ENCODE peak calls at places on chromosomes 5 and 9, in nine cellular contexts. One of them, this sample, is unnamed. For H3K4me1, the result is how much of the 10 kb centered on the place peaks cover.

GRCh38 chr5:9898319-9898718 is 268.2 kb upstream of the TAS2R1 start:
- DNase-seq in uterus: no peak
- DNase-seq in testis: peak
- DNase-seq in heart left ventricle: no peak
- DNase-seq in SJSA1: no peak
- DNase-seq in pancreas: no peak
- DNase-seq in aorta: no peak
- DNase-seq in CD8-positive, alpha-beta memory T cell: no peak
- DNase-seq in heart right ventricle: no peak
- DNase-seq in this sample: no peak

GRCh38 chr5:180128671-180129261 is 57.2 kb upstream of the RNF130 start:
- DNase-seq in CD8-positive, alpha-beta memory T cell: no peak
- DNase-seq in heart right ventricle: no peak
- DNase-seq in testis: peak
- DNase-seq in pancreas: peak
- DNase-seq in aorta: no peak
- DNase-seq in SJSA1: no peak
- DNase-seq in heart left ventricle: no peak
- DNase-seq in uterus: no peak
- DNase-seq in this sample: no peak

GRCh38 chr9:129609486-129610192 is 11.3 kb downstream of the C9orf50 start:
- DNase-seq in uterus: peak
- DNase-seq in testis: peak
- DNase-seq in heart left ventricle: peak
- DNase-seq in aorta: no peak
- DNase-seq in pancreas: no peak
- DNase-seq in CD8-positive, alpha-beta memory T cell: peak
- DNase-seq in SJSA1: no peak
- DNase-seq in heart right ventricle: peak
- DNase-seq in this sample: peak

GRCh38 chr5:108119123-108119522 is 262.8 kb downstream of the FBXL17 start:
- DNase-seq in heart left ventricle: no peak
- DNase-seq in uterus: no peak
- DNase-seq in CD8-positive, alpha-beta memory T cell: no peak
- DNase-seq in aorta: no peak
- DNase-seq in pancreas: no peak
- DNase-seq in testis: no peak
- DNase-seq in heart right ventricle: no peak
- DNase-seq in SJSA1: no peak
- DNase-seq in this sample: no peak

GRCh38 chr5:17180957-17181723 is 36.3 kb upstream of the BASP1 start:
- DNase-seq in testis: no peak
- DNase-seq in aorta: no peak
- DNase-seq in CD8-positive, alpha-beta memory T cell: no peak
- DNase-seq in pancreas: no peak
- DNase-seq in heart left ventricle: no peak
- DNase-seq in heart right ventricle: no peak
- DNase-seq in uterus: no peak
- DNase-seq in SJSA1: peak
- DNase-seq in this sample: no peak

GRCh38 chr9:6186691-6187090 is 28.9 kb upstream of the IL33 start:
- DNase-seq in aorta: no peak
- DNase-seq in SJSA1: no peak
- DNase-seq in heart left ventricle: no peak
- DNase-seq in pancreas: no peak
- DNase-seq in CD8-positive, alpha-beta memory T cell: no peak
- DNase-seq in uterus: no peak
- DNase-seq in testis: no peak
- DNase-seq in heart right ventricle: no peak
- DNase-seq in this sample: no peak

GRCh38 chr5:5494489-5495402 is 72.3 kb downstream of the ICE1 start:
- DNase-seq in SJSA1: no peak
- DNase-seq in pancreas: peak
- DNase-seq in CD8-positive, alpha-beta memory T cell: peak
- DNase-seq in aorta: peak
- DNase-seq in uterus: peak
- DNase-seq in heart right ventricle: peak
- DNase-seq in heart left ventricle: peak
- DNase-seq in testis: peak
- DNase-seq in this sample: peak

GRCh38 chr9:108567571-108567970 is 288.2 kb downstream of the ACTL7B start:
- DNase-seq in heart right ventricle: no peak
- DNase-seq in heart left ventricle: no peak
- DNase-seq in aorta: no peak
- DNase-seq in testis: no peak
- DNase-seq in pancreas: no peak
- DNase-seq in CD8-positive, alpha-beta memory T cell: no peak
- DNase-seq in SJSA1: no peak
- DNase-seq in uterus: no peak
- DNase-seq in this sample: no peak

GRCh38 chr9:108439967-108440366 is 415.8 kb downstream of the ACTL7B start:
- DNase-seq in CD8-positive, alpha-beta memory T cell: no peak
- DNase-seq in heart right ventricle: no peak
- DNase-seq in pancreas: no peak
- DNase-seq in testis: no peak
- DNase-seq in aorta: no peak
- DNase-seq in heart left ventricle: no peak
- DNase-seq in SJSA1: no peak
- DNase-seq in uterus: no peak
- DNase-seq in this sample: no peak

GRCh38 chr9:128260340-128260739 is 15.5 kb downstream of the GOLGA2 start:
- DNase-seq in aorta: peak
- DNase-seq in pancreas: no peak
- DNase-seq in CD8-positive, alpha-beta memory T cell: no peak
- DNase-seq in SJSA1: no peak
- DNase-seq in uterus: no peak
- DNase-seq in heart right ventricle: no peak
- DNase-seq in heart left ventricle: no peak
- DNase-seq in testis: no peak
- DNase-seq in this sample: no peak

GRCh38 chr9:119094086-119094485 is 275.1 kb downstream of the BRINP1 start:
- DNase-seq in heart right ventricle: no peak
- DNase-seq in uterus: no peak
- DNase-seq in CD8-positive, alpha-beta memory T cell: no peak
- DNase-seq in SJSA1: no peak
- DNase-seq in aorta: no peak
- DNase-seq in pancreas: no peak
- DNase-seq in testis: no peak
- DNase-seq in heart left ventricle: no peak
- DNase-seq in this sample: no peak

GRCh38 chr9:36268007-36268427 is 9.8 kb upstream of the GNE start:
- DNase-seq in CD8-positive, alpha-beta memory T cell: no peak
- DNase-seq in testis: no peak
- DNase-seq in SJSA1: peak
- DNase-seq in heart left ventricle: no peak
- DNase-seq in pancreas: no peak
- DNase-seq in uterus: no peak
- DNase-seq in heart right ventricle: no peak
- DNase-seq in aorta: no peak
- DNase-seq in this sample: no peak

GRCh38 chr5:119322948-119323629 is 32.7 kb upstream of the TNFAIP8 start:
- DNase-seq in heart left ventricle: no peak
- DNase-seq in testis: no peak
- DNase-seq in heart right ventricle: no peak
- DNase-seq in aorta: no peak
- DNase-seq in SJSA1: no peak
- DNase-seq in CD8-positive, alpha-beta memory T cell: no peak
- DNase-seq in pancreas: no peak
- DNase-seq in uterus: no peak
- DNase-seq in this sample: no peak

DNA sequence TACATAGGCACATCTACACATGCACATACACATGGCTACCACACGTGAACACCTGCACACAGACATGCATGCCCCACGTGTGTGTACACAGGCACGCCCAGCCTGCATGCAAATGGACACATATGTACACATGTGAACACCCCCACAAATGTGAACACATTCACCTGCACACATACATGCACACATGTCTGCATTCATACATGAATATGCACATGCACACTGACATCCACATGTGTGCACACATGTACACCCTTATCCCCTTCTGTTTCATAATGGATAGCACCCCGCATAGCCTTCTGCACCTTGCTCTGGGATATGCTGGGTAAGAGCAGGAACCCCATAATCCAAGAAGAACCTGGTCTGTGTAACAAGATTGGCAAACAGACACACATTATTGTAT is 66.2 kb downstream of the WNK2 start:
- DNase-seq in heart right ventricle: no peak
- DNase-seq in CD8-positive, alpha-beta memory T cell: no peak
- DNase-seq in aorta: peak
- DNase-seq in testis: no peak
- DNase-seq in pancreas: peak
- DNase-seq in uterus: no peak
- DNase-seq in heart left ventricle: no peak
- DNase-seq in SJSA1: no peak
- DNase-seq in this sample: no peak
- H3K27ac ChIP-seq in heart right ventricle: no peak
- H3K27ac ChIP-seq in CD8-positive, alpha-beta memory T cell: no peak
- H3K27ac ChIP-seq in aorta: no peak
- H3K27ac ChIP-seq in testis: no peak
- H3K27ac ChIP-seq in pancreas: no peak
- H3K27ac ChIP-seq in uterus: no peak
- H3K27ac ChIP-seq in heart left ventricle: no peak
- H3K27ac ChIP-seq in SJSA1: no peak
- H3K27ac ChIP-seq in this sample: no peak

DNA sequence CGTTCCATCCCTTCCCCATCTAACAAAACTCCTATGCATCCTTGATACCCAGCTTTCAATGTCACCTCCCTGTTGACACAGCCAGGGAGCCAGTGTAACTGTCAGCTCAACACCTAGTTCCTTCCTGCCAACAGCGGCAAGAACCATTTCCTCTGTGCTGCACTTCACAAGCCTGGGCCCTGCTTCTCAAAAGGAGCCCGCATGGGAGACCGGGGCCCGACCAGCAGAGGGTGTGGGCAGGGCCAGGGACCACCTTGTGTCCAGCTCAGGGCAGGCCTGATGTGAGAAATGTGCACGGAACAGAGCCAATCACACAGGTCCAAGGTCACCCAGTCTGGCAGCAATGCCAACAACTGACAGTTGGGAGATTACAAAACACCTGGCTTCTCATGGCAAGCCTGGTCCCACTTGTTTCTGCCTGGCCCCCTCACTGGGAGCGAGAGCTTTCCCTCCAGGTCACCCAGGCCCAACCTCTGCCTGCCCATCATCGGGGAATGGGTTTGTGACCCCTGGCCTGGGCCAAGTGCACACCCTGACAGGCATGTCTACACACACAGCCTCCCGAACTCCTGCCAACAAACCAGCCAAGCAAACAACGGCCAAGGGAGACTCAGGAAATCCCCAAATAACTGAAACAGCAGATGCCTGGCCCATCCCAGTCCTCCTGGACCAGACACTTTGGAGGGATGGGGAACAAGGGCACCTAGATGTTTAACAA is 3.1 kb downstream of the RNF44 start:
- DNase-seq in SJSA1: no peak
- DNase-seq in testis: peak
- DNase-seq in CD8-positive, alpha-beta memory T cell: no peak
- DNase-seq in uterus: peak
- DNase-seq in aorta: peak
- DNase-seq in pancreas: no peak
- DNase-seq in heart right ventricle: peak
- DNase-seq in heart left ventricle: no peak
- DNase-seq in this sample: peak
- H3K4me3 ChIP-seq in SJSA1: no peak
- H3K4me3 ChIP-seq in testis: no peak
- H3K4me3 ChIP-seq in CD8-positive, alpha-beta memory T cell: peak
- H3K4me3 ChIP-seq in uterus: no peak
- H3K4me3 ChIP-seq in aorta: no peak
- H3K4me3 ChIP-seq in pancreas: no peak
- H3K4me3 ChIP-seq in heart right ventricle: no peak
- H3K4me3 ChIP-seq in heart left ventricle: no peak
- H3K4me3 ChIP-seq in this sample: no peak

GRCh38 chr5:150637245-150638052 is 3.0 kb upstream of the SYNPO start:
- DNase-seq in SJSA1: peak
- DNase-seq in heart left ventricle: peak
- DNase-seq in aorta: no peak
- DNase-seq in heart right ventricle: no peak
- DNase-seq in uterus: no peak
- DNase-seq in CD8-positive, alpha-beta memory T cell: no peak
- DNase-seq in pancreas: no peak
- DNase-seq in testis: peak
- DNase-seq in this sample: peak
- H3K4me1 ChIP-seq in SJSA1: half or more
- H3K4me1 ChIP-seq in heart left ventricle: under half
- H3K4me1 ChIP-seq in aorta: under half
- H3K4me1 ChIP-seq in heart right ventricle: half or more
- H3K4me1 ChIP-seq in uterus: under half
- H3K4me1 ChIP-seq in CD8-positive, alpha-beta memory T cell: under half
- H3K4me1 ChIP-seq in pancreas: half or more
- H3K4me1 ChIP-seq in testis: half or more
- H3K4me1 ChIP-seq in this sample: under half

GRCh38 chr9:19181002-19181401 is 49.5 kb upstream of the DENND4C start:
- DNase-seq in heart right ventricle: no peak
- DNase-seq in aorta: no peak
- DNase-seq in CD8-positive, alpha-beta memory T cell: no peak
- DNase-seq in SJSA1: no peak
- DNase-seq in heart left ventricle: no peak
- DNase-seq in pancreas: peak
- DNase-seq in testis: no peak
- DNase-seq in uterus: no peak
- DNase-seq in this sample: peak

GRCh38 chr9:19185191-19185590 is 45.3 kb upstream of the DENND4C start:
- DNase-seq in aorta: no peak
- DNase-seq in uterus: no peak
- DNase-seq in heart right ventricle: no peak
- DNase-seq in SJSA1: no peak
- DNase-seq in CD8-positive, alpha-beta memory T cell: no peak
- DNase-seq in testis: no peak
- DNase-seq in heart left ventricle: no peak
- DNase-seq in pancreas: no peak
- DNase-seq in this sample: no peak

GRCh38 chr9:19184144-19184917 is 46.2 kb upstream of the DENND4C start:
- DNase-seq in pancreas: peak
- DNase-seq in aorta: peak
- DNase-seq in CD8-positive, alpha-beta memory T cell: peak
- DNase-seq in testis: peak
- DNase-seq in uterus: peak
- DNase-seq in SJSA1: peak
- DNase-seq in heart left ventricle: peak
- DNase-seq in heart right ventricle: peak
- DNase-seq in this sample: peak

GRCh38 chr9:19181556-19181955 is 48.9 kb upstream of the DENND4C start:
- DNase-seq in uterus: no peak
- DNase-seq in aorta: no peak
- DNase-seq in CD8-positive, alpha-beta memory T cell: no peak
- DNase-seq in pancreas: no peak
- DNase-seq in heart right ventricle: no peak
- DNase-seq in testis: no peak
- DNase-seq in SJSA1: no peak
- DNase-seq in heart left ventricle: no peak
- DNase-seq in this sample: no peak

DNA sequence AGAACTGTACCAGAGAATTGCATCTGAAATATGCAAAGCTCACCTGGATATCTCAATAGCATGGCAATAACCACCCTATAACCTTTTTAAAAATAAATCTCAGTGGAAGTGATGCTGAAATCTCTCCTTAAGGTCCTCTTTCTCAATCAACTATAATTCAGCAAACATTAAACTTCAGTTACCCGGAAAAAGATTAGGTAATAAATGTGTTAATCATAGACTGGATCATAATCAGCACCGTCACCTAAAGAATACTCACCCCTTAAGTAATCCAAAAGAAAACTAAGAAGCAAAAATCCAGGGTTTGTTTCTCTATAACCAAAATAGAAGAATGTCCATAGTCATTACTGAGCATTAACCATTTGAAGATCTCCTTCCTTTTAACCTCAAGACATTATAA is 44.3 kb upstream of the DENND4C start:
- DNase-seq in heart right ventricle: no peak
- DNase-seq in aorta: no peak
- DNase-seq in uterus: no peak
- DNase-seq in CD8-positive, alpha-beta memory T cell: no peak
- DNase-seq in pancreas: no peak
- DNase-seq in SJSA1: no peak
- DNase-seq in testis: no peak
- DNase-seq in heart left ventricle: no peak
- DNase-seq in this sample: no peak
- H3K27ac ChIP-seq in heart right ventricle: no peak
- H3K27ac ChIP-seq in aorta: no peak
- H3K27ac ChIP-seq in uterus: peak
- H3K27ac ChIP-seq in CD8-positive, alpha-beta memory T cell: no peak
- H3K27ac ChIP-seq in pancreas: no peak
- H3K27ac ChIP-seq in SJSA1: no peak
- H3K27ac ChIP-seq in testis: no peak
- H3K27ac ChIP-seq in heart left ventricle: no peak
- H3K27ac ChIP-seq in this sample: no peak

This sample was measured in right cardiac atrium.